ENCODE peak calls at places on chromosome 21, in four cellular contexts. One of them, this sample, is unnamed.

GRCh38 chr21:38740131-38740530 is 65.6 kb upstream of the ETS2 start:
- DNase-seq in fibroblast of mammary gland: no peak
- DNase-seq in mammary epithelial cell: no peak
- DNase-seq in GM10248: no peak
- DNase-seq in this sample: no peak

GRCh38 chr21:21114456-21114855 is 116.2 kb downstream of the NCAM2 start:
- DNase-seq in fibroblast of mammary gland: no peak
- DNase-seq in mammary epithelial cell: no peak
- DNase-seq in GM10248: no peak
- DNase-seq in this sample: no peak

GRCh38 chr21:40672602-40673001 is 174.4 kb downstream of the DSCAM start:
- DNase-seq in fibroblast of mammary gland: no peak
- DNase-seq in mammary epithelial cell: no peak
- DNase-seq in GM10248: no peak
- DNase-seq in this sample: no peak

GRCh38 chr21:15221799-15222386 is 157.1 kb upstream of the NRIP1 start:
- DNase-seq in fibroblast of mammary gland: peak; percentile 99
- DNase-seq in mammary epithelial cell: peak; percentile 96
- DNase-seq in GM10248: no peak
- DNase-seq in this sample: peak; percentile 98

GRCh38 chr21:20739421-20739820 is 258.8 kb upstream of the NCAM2 start:
- DNase-seq in fibroblast of mammary gland: no peak
- DNase-seq in mammary epithelial cell: no peak
- DNase-seq in GM10248: no peak
- DNase-seq in this sample: peak; percentile 13

GRCh38 chr21:38992737-38993136 is 187.0 kb downstream of the ETS2 start:
- DNase-seq in fibroblast of mammary gland: no peak
- DNase-seq in mammary epithelial cell: no peak
- DNase-seq in GM10248: no peak
- DNase-seq in this sample: no peak

GRCh38 chr21:16318651-16319300 is 589.0 kb downstream of the USP25 start:
- DNase-seq in fibroblast of mammary gland: no peak
- DNase-seq in mammary epithelial cell: no peak
- DNase-seq in GM10248: no peak
- DNase-seq in this sample: no peak

GRCh38 chr21:42312626-42313104 is 2.5 kb downstream of the TFF3 start:
- DNase-seq in fibroblast of mammary gland: no peak
- DNase-seq in mammary epithelial cell: no peak
- DNase-seq in GM10248: no peak
- DNase-seq in this sample: no peak

GRCh38 chr21:41740604-41741252 is 26.1 kb downstream of the RIPK4 start:
- DNase-seq in fibroblast of mammary gland: no peak
- DNase-seq in mammary epithelial cell: no peak
- DNase-seq in GM10248: no peak
- DNase-seq in this sample: no peak

GRCh38 chr21:42336065-42336464 is 14.7 kb downstream of the TFF2 start:
- DNase-seq in fibroblast of mammary gland: no peak
- DNase-seq in mammary epithelial cell: peak; percentile 18
- DNase-seq in GM10248: no peak
- DNase-seq in this sample: peak; percentile 13

GRCh38 chr21:27043377-27043776 is 76.5 kb upstream of the ADAMTS5 start:
- DNase-seq in fibroblast of mammary gland: no peak
- DNase-seq in mammary epithelial cell: no peak
- DNase-seq in GM10248: no peak
- DNase-seq in this sample: no peak

GRCh38 chr21:42680429-42680828 is 27.0 kb downstream of the PDE9A start:
- DNase-seq in fibroblast of mammary gland: no peak
- DNase-seq in mammary epithelial cell: no peak
- DNase-seq in GM10248: no peak
- DNase-seq in this sample: no peak

GRCh38 chr21:33897739-33898138 is 17.9 kb downstream of the ATP5PO start:
- DNase-seq in fibroblast of mammary gland: no peak
- DNase-seq in mammary epithelial cell: no peak
- DNase-seq in GM10248: no peak
- DNase-seq in this sample: no peak

GRCh38 chr21:36388835-36389234 is 3.6 kb downstream of the CHAF1B start:
- DNase-seq in fibroblast of mammary gland: no peak
- DNase-seq in mammary epithelial cell: peak; percentile 37
- DNase-seq in GM10248: peak; percentile 22
- DNase-seq in this sample: no peak

GRCh38 chr21:42974832-42975820 is 764 bp downstream of the PKNOX1 start:
- DNase-seq in fibroblast of mammary gland: peak; percentile 46
- DNase-seq in mammary epithelial cell: peak; percentile 46
- DNase-seq in GM10248: peak; percentile 83
- DNase-seq in this sample: peak; percentile 52

GRCh38 chr21:21412096-21412495 is 413.9 kb downstream of the NCAM2 start:
- DNase-seq in fibroblast of mammary gland: no peak
- DNase-seq in mammary epithelial cell: no peak
- DNase-seq in GM10248: no peak
- DNase-seq in this sample: no peak

GRCh38 chr21:37563641-37564340 is 197.2 kb downstream of the DYRK1A start:
- DNase-seq in fibroblast of mammary gland: peak; percentile 90
- DNase-seq in mammary epithelial cell: peak; percentile 91
- DNase-seq in GM10248: peak; percentile 95
- DNase-seq in this sample: peak; percentile 94

GRCh38 chr21:37565530-37566223 is 199.1 kb downstream of the DYRK1A start:
- DNase-seq in fibroblast of mammary gland: peak; percentile 47
- DNase-seq in mammary epithelial cell: no peak
- DNase-seq in GM10248: no peak
- DNase-seq in this sample: peak; percentile 14

GRCh38 chr21:37564924-37565529 is 198.5 kb downstream of the DYRK1A start:
- DNase-seq in fibroblast of mammary gland: no peak
- DNase-seq in mammary epithelial cell: no peak
- DNase-seq in GM10248: no peak
- DNase-seq in this sample: no peak

GRCh38 chr21:37562920-37563640 is 196.5 kb downstream of the DYRK1A start:
- DNase-seq in fibroblast of mammary gland: peak; percentile 19
- DNase-seq in mammary epithelial cell: no peak
- DNase-seq in GM10248: no peak
- DNase-seq in this sample: no peak

DNA sequence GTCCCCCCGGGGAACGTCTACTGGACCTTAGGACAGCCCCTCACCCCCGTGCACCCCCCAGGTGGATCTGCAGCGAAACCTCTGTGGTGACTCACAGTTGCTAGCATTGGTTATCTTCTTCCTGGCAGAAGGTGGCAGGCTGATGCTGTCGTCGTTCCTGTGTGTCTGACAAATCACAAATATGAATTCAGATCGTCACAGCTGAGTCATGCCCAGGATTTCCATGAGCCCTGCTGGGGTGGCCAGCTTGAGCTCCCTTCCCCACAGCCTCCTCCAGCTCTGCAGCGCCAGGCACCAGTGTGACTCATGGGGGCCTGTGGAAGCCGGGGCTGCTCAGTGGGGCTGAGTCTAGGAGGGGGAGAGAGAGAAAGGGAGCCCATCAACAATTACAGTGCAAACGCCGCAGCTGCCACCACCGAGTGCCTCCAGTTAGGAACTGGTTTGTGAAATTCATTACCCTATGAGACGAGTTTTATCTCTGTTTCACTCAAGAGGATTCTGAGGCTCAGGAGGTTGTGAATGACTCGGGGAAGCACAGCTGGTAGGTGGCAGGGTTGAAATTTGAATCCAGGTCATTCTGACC is 197.9 kb downstream of the DYRK1A start:
- DNase-seq in fibroblast of mammary gland: peak; percentile 99
- DNase-seq in mammary epithelial cell: peak; percentile 99
- DNase-seq in GM10248: peak; percentile 55
- DNase-seq in this sample: peak; percentile 97
- TF ChIP-seq CTCF in fibroblast of mammary gland: no peak
- TF ChIP-seq CTCF in mammary epithelial cell: peak; percentile 31
- TF ChIP-seq CTCF in GM10248: no peak
- TF ChIP-seq CTCF in this sample: no peak

DNA sequence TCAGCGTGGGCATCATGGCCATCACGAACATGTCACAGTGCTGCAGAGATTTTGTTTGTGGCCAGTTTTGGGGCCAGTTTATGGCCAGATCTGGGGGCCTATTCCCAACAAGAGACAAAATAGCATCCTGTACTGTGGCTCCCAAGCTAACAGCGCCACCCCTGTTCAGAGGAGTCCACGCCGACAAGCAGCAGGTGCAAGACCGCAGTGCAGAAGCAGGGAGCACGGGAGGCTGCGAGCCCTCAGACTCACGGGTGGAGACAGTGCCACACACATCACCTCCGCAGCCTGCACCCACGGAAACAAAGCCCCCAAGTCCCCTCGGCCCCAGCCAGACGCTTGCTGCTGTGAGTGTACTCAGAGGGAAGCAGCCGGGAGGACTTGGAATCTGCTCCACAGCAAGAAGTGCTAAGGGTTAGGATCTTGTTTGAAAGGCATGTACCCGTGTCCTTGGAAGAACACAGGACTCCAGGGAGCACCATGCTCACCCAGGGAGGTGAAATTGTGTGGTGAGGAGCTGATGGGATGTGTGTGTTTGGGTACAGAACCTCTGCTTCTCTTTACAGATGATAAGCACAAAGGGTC is 7.1 kb downstream of the TCP10L start:
- DNase-seq in fibroblast of mammary gland: peak; percentile 6
- DNase-seq in mammary epithelial cell: peak; percentile 5
- DNase-seq in GM10248: no peak
- DNase-seq in this sample: peak; percentile 40
- TF ChIP-seq CTCF in fibroblast of mammary gland: peak; percentile 29
- TF ChIP-seq CTCF in mammary epithelial cell: peak; percentile 32
- TF ChIP-seq CTCF in GM10248: peak; percentile 17
- TF ChIP-seq CTCF in this sample: peak; percentile 6

GRCh38 chr21:45557611-45558043 is 15.4 kb upstream of the SLC19A1 start:
- DNase-seq in fibroblast of mammary gland: no peak
- DNase-seq in mammary epithelial cell: no peak
- DNase-seq in GM10248: no peak
- DNase-seq in this sample: no peak

GRCh38 chr21:45555557-45556301 is 13.5 kb upstream of the SLC19A1 start:
- DNase-seq in fibroblast of mammary gland: peak; percentile 81
- DNase-seq in mammary epithelial cell: peak; percentile 56
- DNase-seq in GM10248: peak; percentile 91
- DNase-seq in this sample: peak; percentile 76

GRCh38 chr21:45556645-45557601 is 14.7 kb upstream of the SLC19A1 start:
- DNase-seq in fibroblast of mammary gland: peak; percentile 47
- DNase-seq in mammary epithelial cell: no peak
- DNase-seq in GM10248: no peak
- DNase-seq in this sample: no peak

GRCh38 chr21:45555251-45555556 is 13.0 kb upstream of the SLC19A1 start:
- DNase-seq in fibroblast of mammary gland: peak; percentile 35
- DNase-seq in mammary epithelial cell: no peak
- DNase-seq in GM10248: no peak
- DNase-seq in this sample: no peak

DNA sequence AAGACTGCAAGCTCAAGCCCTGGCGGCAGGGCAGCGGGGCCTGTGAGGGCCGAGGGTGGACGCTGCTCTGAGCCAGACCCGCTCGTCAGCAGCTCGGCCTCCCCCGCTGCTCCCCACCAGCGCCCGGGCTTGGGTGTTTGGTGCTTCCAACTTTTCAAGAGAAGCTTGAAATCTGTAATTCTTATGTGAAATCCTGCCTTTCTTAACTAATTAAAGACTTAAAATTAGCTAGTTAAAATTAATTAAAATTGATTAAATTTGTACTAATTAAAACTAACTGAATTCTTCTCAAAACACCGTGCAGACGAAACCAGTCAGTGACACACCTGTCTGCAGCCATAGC is 14.0 kb upstream of the SLC19A1 start:
- DNase-seq in fibroblast of mammary gland: no peak
- DNase-seq in mammary epithelial cell: no peak
- DNase-seq in GM10248: no peak
- DNase-seq in this sample: no peak
- TF ChIP-seq CTCF in fibroblast of mammary gland: no peak
- TF ChIP-seq CTCF in mammary epithelial cell: no peak
- TF ChIP-seq CTCF in GM10248: no peak
- TF ChIP-seq CTCF in this sample: no peak

GRCh38 chr21:44071359-44072104 is 35.7 kb upstream of the PWP2 start:
- DNase-seq in fibroblast of mammary gland: no peak
- DNase-seq in mammary epithelial cell: no peak
- DNase-seq in GM10248: no peak
- DNase-seq in this sample: no peak
- TF ChIP-seq CTCF in fibroblast of mammary gland: no peak
- TF ChIP-seq CTCF in mammary epithelial cell: no peak
- TF ChIP-seq CTCF in GM10248: no peak
- TF ChIP-seq CTCF in this sample: no peak

GRCh38 chr21:34912022-34912933 is 136.8 kb downstream of the RUNX1 start:
- DNase-seq in fibroblast of mammary gland: no peak
- DNase-seq in mammary epithelial cell: no peak
- DNase-seq in GM10248: no peak
- DNase-seq in this sample: peak; percentile 53
- TF ChIP-seq CTCF in fibroblast of mammary gland: no peak
- TF ChIP-seq CTCF in mammary epithelial cell: no peak
- TF ChIP-seq CTCF in GM10248: peak; percentile 5
- TF ChIP-seq CTCF in this sample: no peak

DNA sequence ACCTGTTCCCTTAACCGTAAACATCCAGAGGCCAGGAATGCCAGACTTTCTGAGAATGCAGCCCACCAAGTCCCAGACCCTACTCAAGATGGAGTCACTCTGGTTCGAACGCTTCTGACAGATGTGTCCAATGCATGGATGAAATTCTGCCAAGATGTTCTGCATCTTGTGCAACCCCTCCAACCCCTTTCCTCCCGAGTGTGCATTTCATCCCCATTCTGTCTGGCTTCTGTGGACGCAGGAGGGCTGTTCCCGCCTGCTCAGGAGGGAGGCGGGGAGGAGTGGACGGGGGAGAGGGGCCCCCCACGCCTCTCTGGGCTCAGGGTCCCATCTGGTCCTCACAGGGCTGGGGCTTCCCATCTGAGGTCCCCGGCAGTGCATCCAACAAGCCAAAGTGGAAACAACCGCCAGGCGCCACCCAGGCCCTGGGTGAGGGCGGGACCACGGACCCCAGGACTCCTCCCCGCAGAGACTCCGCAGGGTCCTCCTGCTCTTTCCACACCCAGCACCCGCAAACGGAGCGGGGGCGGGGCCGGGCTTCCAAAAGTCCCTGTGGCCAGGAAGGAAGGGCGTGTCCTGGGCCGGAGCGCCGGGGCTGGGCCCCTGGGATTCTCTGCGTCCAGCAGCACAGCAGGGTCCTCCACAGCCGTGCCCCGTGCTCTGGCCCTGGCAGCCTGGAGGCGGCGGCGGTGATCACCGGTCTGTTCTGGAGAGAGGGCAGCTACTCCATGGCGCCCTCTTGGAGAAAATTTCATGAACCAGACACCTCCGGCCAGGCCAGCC is 27.7 kb upstream of the SUMO3 start:
- DNase-seq in fibroblast of mammary gland: peak; percentile 49
- DNase-seq in mammary epithelial cell: no peak
- DNase-seq in GM10248: peak; percentile 80
- DNase-seq in this sample: peak; percentile 63
- TF ChIP-seq CTCF in fibroblast of mammary gland: peak; percentile 34
- TF ChIP-seq CTCF in mammary epithelial cell: peak; percentile 49
- TF ChIP-seq CTCF in GM10248: peak; percentile 48
- TF ChIP-seq CTCF in this sample: peak; percentile 32